ENCODE peak calls at places on chromosomes 1 and 21, in nine cellular contexts. H is cardiac fibroblast; F is fibroblast of mammary gland; V is AG08395; B is HCT116; K is OCI-LY7; U is activated CD4-positive, alpha-beta T cell treated with anti-CD3 and anti-CD28 coated beads, Interleukin-2, amount 10 ng/mL, durations not matched to agents 7 days and 5 days; C is left kidney; Z is naive thymus-derived CD8-positive, alpha-beta T cell. R is an unnamed sample.

GRCh38 chr1:42852608-42852980 is 6.2 kb downstream of the ZNF691 start:
- DNase-seq in B (no peak), C (no peak), H (no peak), Z (no peak), K (peak), F (no peak), U (no peak), V (no peak), R (no peak)

GRCh38 chr1:36350659-36351171 is 27.3 kb upstream of the EVA1B start:
- DNase-seq in B (no peak), H (peak), Z (peak), C (no peak), U (peak), F (peak), V (peak), K (no peak), R (peak)

GRCh38 chr1:60575326-60575874 is 501.8 kb upstream of the C1orf87 start:
- DNase-seq in Z (no peak), U (no peak), C (no peak), K (no peak), F (no peak), B (no peak), H (peak), V (no peak), R (no peak)

GRCh38 chr1:101284021-101284420 is 47.2 kb downstream of the S1PR1 start:
- DNase-seq in Z (peak), C (no peak), V (no peak), H (no peak), F (no peak), K (no peak), B (no peak), U (peak), R (no peak)

GRCh38 chr1:211577277-211577825 is 1.6 kb downstream of the SLC30A1 start:
- DNase-seq in H (no peak), Z (no peak), V (no peak), F (peak), C (no peak), B (no peak), K (no peak), U (no peak), R (no peak)

GRCh38 chr21:38223893-38224540 is 32.8 kb upstream of the KCNJ15 start:
- DNase-seq in Z (no peak), U (no peak), F (peak), K (peak), C (no peak), H (peak), B (peak), V (no peak), R (no peak)

GRCh38 chr1:207702317-207702716 is 49.5 kb upstream of the CD46 start:
- DNase-seq in H (peak), V (no peak), B (no peak), Z (no peak), F (peak), K (no peak), U (no peak), C (no peak), R (no peak)

GRCh38 chr1:110927484-110928075 is 36.1 kb downstream of the LRIF1 start:
- DNase-seq in B (peak), Z (no peak), H (no peak), U (no peak), V (no peak), F (peak), K (no peak), C (no peak), R (no peak)